ENCODE peak calls at places on chromosomes 13 and 19, in ten cellular contexts. One of them, this sample, is unnamed.
A peak's percentile ranks its signal among the peaks of the same experiment; 100 is the strongest.

GRCh38 chr13:113405481-113406300 is 41.8 kb upstream of the GRTP1 start:
- DNase-seq in PC-3: no peak
- DNase-seq in neuronal stem cell: no peak
- DNase-seq in colonic mucosa: no peak
- DNase-seq in A673: no peak
- DNase-seq in CD8-positive, alpha-beta T cell: no peak
- DNase-seq in endodermal cell: peak; percentile 50
- DNase-seq in transverse colon: no peak
- DNase-seq in pancreas: no peak
- DNase-seq in suprapubic skin: peak; percentile 76
- DNase-seq in this sample: peak; percentile 7

GRCh38 chr19:35905178-35905727 is 2.8 kb downstream of the TYROBP start:
- DNase-seq in suprapubic skin: no peak
- DNase-seq in neuronal stem cell: no peak
- DNase-seq in A673: peak; percentile 25
- DNase-seq in CD8-positive, alpha-beta T cell: no peak
- DNase-seq in PC-3: no peak
- DNase-seq in colonic mucosa: no peak
- DNase-seq in transverse colon: no peak
- DNase-seq in endodermal cell: no peak
- DNase-seq in pancreas: no peak
- DNase-seq in this sample: no peak

GRCh38 chr13:91381371-91381770 is 17.1 kb upstream of the GPC5 start:
- DNase-seq in PC-3: peak; percentile 26
- DNase-seq in neuronal stem cell: no peak
- DNase-seq in pancreas: no peak
- DNase-seq in CD8-positive, alpha-beta T cell: no peak
- DNase-seq in colonic mucosa: no peak
- DNase-seq in endodermal cell: no peak
- DNase-seq in suprapubic skin: no peak
- DNase-seq in A673: peak; percentile 38
- DNase-seq in transverse colon: no peak
- DNase-seq in this sample: no peak

GRCh38 chr19:16541526-16542044 is 652 bp downstream of the CHERP start:
- DNase-seq in colonic mucosa: no peak
- DNase-seq in pancreas: no peak
- DNase-seq in A673: peak; percentile 9
- DNase-seq in PC-3: no peak
- DNase-seq in CD8-positive, alpha-beta T cell: no peak
- DNase-seq in endodermal cell: peak; percentile 61
- DNase-seq in transverse colon: no peak
- DNase-seq in neuronal stem cell: no peak
- DNase-seq in suprapubic skin: no peak
- DNase-seq in this sample: no peak

GRCh38 chr13:22517544-22517943 is 663.2 kb upstream of the SGCG start:
- DNase-seq in endodermal cell: no peak
- DNase-seq in A673: no peak
- DNase-seq in colonic mucosa: no peak
- DNase-seq in neuronal stem cell: no peak
- DNase-seq in CD8-positive, alpha-beta T cell: no peak
- DNase-seq in pancreas: no peak
- DNase-seq in suprapubic skin: no peak
- DNase-seq in PC-3: no peak
- DNase-seq in transverse colon: no peak
- DNase-seq in this sample: no peak

GRCh38 chr13:58953638-58954037 is 1210.1 kb downstream of the DIAPH3 start:
- DNase-seq in colonic mucosa: no peak
- DNase-seq in suprapubic skin: no peak
- DNase-seq in endodermal cell: no peak
- DNase-seq in CD8-positive, alpha-beta T cell: no peak
- DNase-seq in neuronal stem cell: no peak
- DNase-seq in transverse colon: no peak
- DNase-seq in A673: no peak
- DNase-seq in pancreas: no peak
- DNase-seq in PC-3: no peak
- DNase-seq in this sample: no peak

GRCh38 chr19:52603558-52604207 is 33.6 kb downstream of the ZNF701 start:
- DNase-seq in neuronal stem cell: no peak
- DNase-seq in transverse colon: no peak
- DNase-seq in pancreas: no peak
- DNase-seq in suprapubic skin: no peak
- DNase-seq in colonic mucosa: no peak
- DNase-seq in endodermal cell: no peak
- DNase-seq in CD8-positive, alpha-beta T cell: no peak
- DNase-seq in PC-3: no peak
- DNase-seq in A673: no peak
- DNase-seq in this sample: no peak

GRCh38 chr19:46080561-46080960 is 39.8 kb upstream of the IGFL4 start:
- DNase-seq in colonic mucosa: no peak
- DNase-seq in transverse colon: no peak
- DNase-seq in CD8-positive, alpha-beta T cell: no peak
- DNase-seq in pancreas: no peak
- DNase-seq in neuronal stem cell: no peak
- DNase-seq in PC-3: peak; percentile 50
- DNase-seq in suprapubic skin: no peak
- DNase-seq in A673: no peak
- DNase-seq in endodermal cell: no peak
- DNase-seq in this sample: no peak

GRCh38 chr13:113905018-113905417 is 41.1 kb upstream of the GAS6 start:
- DNase-seq in neuronal stem cell: no peak
- DNase-seq in transverse colon: no peak
- DNase-seq in colonic mucosa: no peak
- DNase-seq in endodermal cell: peak; percentile 35
- DNase-seq in A673: no peak
- DNase-seq in PC-3: no peak
- DNase-seq in CD8-positive, alpha-beta T cell: no peak
- DNase-seq in pancreas: no peak
- DNase-seq in suprapubic skin: no peak
- DNase-seq in this sample: no peak

GRCh38 chr19:36051236-36051635 is 2.8 kb downstream of the THAP8 start:
- DNase-seq in CD8-positive, alpha-beta T cell: no peak
- DNase-seq in PC-3: no peak
- DNase-seq in A673: no peak
- DNase-seq in pancreas: no peak
- DNase-seq in suprapubic skin: no peak
- DNase-seq in endodermal cell: peak; percentile 89
- DNase-seq in transverse colon: no peak
- DNase-seq in neuronal stem cell: no peak
- DNase-seq in colonic mucosa: no peak
- DNase-seq in this sample: no peak

GRCh38 chr19:51002542-51003311 is 1.3 kb upstream of the KLK8 start:
- DNase-seq in PC-3: peak; percentile 70
- DNase-seq in endodermal cell: peak; percentile 96
- DNase-seq in neuronal stem cell: peak; percentile 42
- DNase-seq in A673: peak; percentile 61
- DNase-seq in colonic mucosa: peak; percentile 37
- DNase-seq in suprapubic skin: no peak
- DNase-seq in transverse colon: no peak
- DNase-seq in pancreas: no peak
- DNase-seq in CD8-positive, alpha-beta T cell: no peak
- DNase-seq in this sample: no peak

GRCh38 chr19:11226716-11227166 is 12.7 kb upstream of the ANGPTL8 start:
- DNase-seq in A673: no peak
- DNase-seq in CD8-positive, alpha-beta T cell: no peak
- DNase-seq in endodermal cell: no peak
- DNase-seq in neuronal stem cell: no peak
- DNase-seq in pancreas: no peak
- DNase-seq in suprapubic skin: no peak
- DNase-seq in transverse colon: no peak
- DNase-seq in colonic mucosa: no peak
- DNase-seq in PC-3: no peak
- DNase-seq in this sample: no peak

GRCh38 chr19:42409477-42409876 is 17.7 kb downstream of the LIPE start:
- DNase-seq in endodermal cell: no peak
- DNase-seq in PC-3: no peak
- DNase-seq in transverse colon: no peak
- DNase-seq in colonic mucosa: no peak
- DNase-seq in suprapubic skin: no peak
- DNase-seq in CD8-positive, alpha-beta T cell: no peak
- DNase-seq in neuronal stem cell: no peak
- DNase-seq in pancreas: peak; percentile 38
- DNase-seq in A673: no peak
- DNase-seq in this sample: peak; percentile 80

GRCh38 chr19:38401148-38401547 is 1.7 kb upstream of the FAM98C start:
- DNase-seq in CD8-positive, alpha-beta T cell: no peak
- DNase-seq in colonic mucosa: no peak
- DNase-seq in PC-3: peak; percentile 58
- DNase-seq in suprapubic skin: no peak
- DNase-seq in A673: no peak
- DNase-seq in transverse colon: no peak
- DNase-seq in pancreas: no peak
- DNase-seq in endodermal cell: no peak
- DNase-seq in neuronal stem cell: no peak
- DNase-seq in this sample: no peak

GRCh38 chr19:39870171-39870971 is 24.2 kb upstream of the FBL start:
- DNase-seq in endodermal cell: peak; percentile 87
- DNase-seq in A673: no peak
- DNase-seq in colonic mucosa: no peak
- DNase-seq in transverse colon: no peak
- DNase-seq in CD8-positive, alpha-beta T cell: no peak
- DNase-seq in pancreas: no peak
- DNase-seq in neuronal stem cell: no peak
- DNase-seq in PC-3: no peak
- DNase-seq in suprapubic skin: no peak
- DNase-seq in this sample: no peak

GRCh38 chr13:27643334-27644158 is 21.9 kb downstream of the POLR1D start:
- DNase-seq in transverse colon: no peak
- DNase-seq in PC-3: no peak
- DNase-seq in pancreas: no peak
- DNase-seq in suprapubic skin: no peak
- DNase-seq in CD8-positive, alpha-beta T cell: no peak
- DNase-seq in colonic mucosa: no peak
- DNase-seq in A673: no peak
- DNase-seq in endodermal cell: no peak
- DNase-seq in neuronal stem cell: no peak
- DNase-seq in this sample: no peak

GRCh38 chr19:48900477-48901452 is 653 bp downstream of the NUCB1 start:
- DNase-seq in colonic mucosa: no peak
- DNase-seq in pancreas: no peak
- DNase-seq in PC-3: peak; percentile 23
- DNase-seq in suprapubic skin: no peak
- DNase-seq in endodermal cell: peak; percentile 66
- DNase-seq in neuronal stem cell: no peak
- DNase-seq in CD8-positive, alpha-beta T cell: no peak
- DNase-seq in A673: peak; percentile 60
- DNase-seq in transverse colon: no peak
- DNase-seq in this sample: no peak

GRCh38 chr19:4970558-4971423 is 1.9 kb downstream of the KDM4B start:
- DNase-seq in pancreas: peak; percentile 41
- DNase-seq in transverse colon: peak; percentile 46
- DNase-seq in suprapubic skin: no peak
- DNase-seq in endodermal cell: peak; percentile 84
- DNase-seq in neuronal stem cell: peak; percentile 21
- DNase-seq in colonic mucosa: peak; percentile 49
- DNase-seq in PC-3: peak; percentile 49
- DNase-seq in A673: peak; percentile 26
- DNase-seq in CD8-positive, alpha-beta T cell: no peak
- DNase-seq in this sample: peak; percentile 68

GRCh38 chr19:4974855-4975469 is 6.0 kb downstream of the KDM4B start:
- DNase-seq in pancreas: no peak
- DNase-seq in endodermal cell: no peak
- DNase-seq in PC-3: no peak
- DNase-seq in transverse colon: no peak
- DNase-seq in A673: no peak
- DNase-seq in CD8-positive, alpha-beta T cell: no peak
- DNase-seq in suprapubic skin: no peak
- DNase-seq in neuronal stem cell: no peak
- DNase-seq in colonic mucosa: no peak
- DNase-seq in this sample: no peak

GRCh38 chr19:4971816-4972495 is 3.0 kb downstream of the KDM4B start:
- DNase-seq in CD8-positive, alpha-beta T cell: no peak
- DNase-seq in endodermal cell: no peak
- DNase-seq in suprapubic skin: no peak
- DNase-seq in colonic mucosa: no peak
- DNase-seq in pancreas: no peak
- DNase-seq in A673: no peak
- DNase-seq in neuronal stem cell: no peak
- DNase-seq in PC-3: no peak
- DNase-seq in transverse colon: no peak
- DNase-seq in this sample: no peak

GRCh38 chr19:4971424-4971793 is 2.5 kb downstream of the KDM4B start:
- DNase-seq in colonic mucosa: peak; percentile 76
- DNase-seq in A673: peak; percentile 40
- DNase-seq in transverse colon: peak; percentile 65
- DNase-seq in CD8-positive, alpha-beta T cell: no peak
- DNase-seq in PC-3: peak; percentile 60
- DNase-seq in neuronal stem cell: no peak
- DNase-seq in pancreas: peak; percentile 35
- DNase-seq in suprapubic skin: no peak
- DNase-seq in endodermal cell: peak; percentile 89
- DNase-seq in this sample: no peak

GRCh38 chr19:4972509-4973230 is 3.8 kb downstream of the KDM4B start:
- DNase-seq in A673: no peak
- DNase-seq in PC-3: peak; percentile 91
- DNase-seq in endodermal cell: no peak
- DNase-seq in CD8-positive, alpha-beta T cell: no peak
- DNase-seq in transverse colon: no peak
- DNase-seq in neuronal stem cell: no peak
- DNase-seq in suprapubic skin: no peak
- DNase-seq in colonic mucosa: no peak
- DNase-seq in pancreas: no peak
- DNase-seq in this sample: no peak
- H3K4me1 ChIP-seq in A673: peaks cover 14% of the 10 kb centered on the region
- H3K4me1 ChIP-seq in PC-3: peaks cover 55% of the 10 kb centered on the region
- H3K4me1 ChIP-seq in endodermal cell: no peaks in the 10 kb centered on the region
- H3K4me1 ChIP-seq in CD8-positive, alpha-beta T cell: peaks cover 33% of the 10 kb centered on the region
- H3K4me1 ChIP-seq in transverse colon: peaks cover 62% of the 10 kb centered on the region
- H3K4me1 ChIP-seq in neuronal stem cell: peaks cover 18% of the 10 kb centered on the region
- H3K4me1 ChIP-seq in suprapubic skin: peaks cover 81% of the 10 kb centered on the region
- H3K4me1 ChIP-seq in colonic mucosa: peaks cover 11% of the 10 kb centered on the region
- H3K4me1 ChIP-seq in pancreas: no peaks in the 10 kb centered on the region
- H3K4me1 ChIP-seq in this sample: peaks cover 63% of the 10 kb centered on the region

GRCh38 chr13:29903524-29903923 is 53.1 kb upstream of the UBL3 start:
- DNase-seq in colonic mucosa: peak; percentile 62
- DNase-seq in PC-3: no peak
- DNase-seq in suprapubic skin: no peak
- DNase-seq in transverse colon: peak; percentile 41
- DNase-seq in A673: no peak
- DNase-seq in pancreas: no peak
- DNase-seq in neuronal stem cell: no peak
- DNase-seq in endodermal cell: no peak
- DNase-seq in CD8-positive, alpha-beta T cell: no peak
- DNase-seq in this sample: no peak
- H3K27ac ChIP-seq in colonic mucosa: peak overlapping the region; percentile 71
- H3K27ac ChIP-seq in PC-3: no peak overlapping the region
- H3K27ac ChIP-seq in suprapubic skin: no peak overlapping the region
- H3K27ac ChIP-seq in transverse colon: peak overlapping the region; percentile 75
- H3K27ac ChIP-seq in A673: no peak overlapping the region
- H3K27ac ChIP-seq in pancreas: no peak overlapping the region
- H3K27ac ChIP-seq in neuronal stem cell: no peak overlapping the region
- H3K27ac ChIP-seq in endodermal cell: no peak overlapping the region
- H3K27ac ChIP-seq in CD8-positive, alpha-beta T cell: no peak overlapping the region
- H3K27ac ChIP-seq in this sample: no peak overlapping the region

GRCh38 chr19:41324921-41325639 is 15.1 kb downstream of the CCDC97 start:
- DNase-seq in A673: no peak
- DNase-seq in endodermal cell: peak; percentile 99
- DNase-seq in neuronal stem cell: no peak
- DNase-seq in PC-3: peak; percentile 55
- DNase-seq in colonic mucosa: peak; percentile 50
- DNase-seq in pancreas: peak; percentile 43
- DNase-seq in suprapubic skin: no peak
- DNase-seq in CD8-positive, alpha-beta T cell: no peak
- DNase-seq in transverse colon: peak; percentile 57
- DNase-seq in this sample: peak; percentile 90
- H3K4me1 ChIP-seq in A673: peaks cover 23% of the 10 kb centered on the region
- H3K4me1 ChIP-seq in endodermal cell: peaks cover 20% of the 10 kb centered on the region
- H3K4me1 ChIP-seq in neuronal stem cell: peaks cover 36% of the 10 kb centered on the region
- H3K4me1 ChIP-seq in PC-3: peaks cover 73% of the 10 kb centered on the region
- H3K4me1 ChIP-seq in colonic mucosa: peaks cover 29% of the 10 kb centered on the region
- H3K4me1 ChIP-seq in pancreas: no peaks in the 10 kb centered on the region
- H3K4me1 ChIP-seq in suprapubic skin: peaks cover 83% of the 10 kb centered on the region
- H3K4me1 ChIP-seq in CD8-positive, alpha-beta T cell: peaks cover 58% of the 10 kb centered on the region
- H3K4me1 ChIP-seq in transverse colon: peaks cover 56% of the 10 kb centered on the region
- H3K4me1 ChIP-seq in this sample: peaks cover 79% of the 10 kb centered on the region

GRCh38 chr13:41513600-41513999 is 56.2 kb downstream of the RGCC start:
- DNase-seq in neuronal stem cell: no peak
- DNase-seq in transverse colon: no peak
- DNase-seq in colonic mucosa: no peak
- DNase-seq in endodermal cell: no peak
- DNase-seq in suprapubic skin: no peak
- DNase-seq in PC-3: no peak
- DNase-seq in pancreas: no peak
- DNase-seq in CD8-positive, alpha-beta T cell: no peak
- DNase-seq in A673: no peak
- DNase-seq in this sample: no peak
- H3K27ac ChIP-seq in neuronal stem cell: no peak overlapping the region
- H3K27ac ChIP-seq in transverse colon: no peak overlapping the region
- H3K27ac ChIP-seq in colonic mucosa: no peak overlapping the region
- H3K27ac ChIP-seq in endodermal cell: no peak overlapping the region
- H3K27ac ChIP-seq in suprapubic skin: no peak overlapping the region
- H3K27ac ChIP-seq in PC-3: no peak overlapping the region
- H3K27ac ChIP-seq in pancreas: no peak overlapping the region
- H3K27ac ChIP-seq in CD8-positive, alpha-beta T cell: no peak overlapping the region
- H3K27ac ChIP-seq in A673: no peak overlapping the region
- H3K27ac ChIP-seq in this sample: no peak overlapping the region

This sample was measured in heart left ventricle.